ENCODE peak calls at places on chromosomes 7 and 10, in five cellular contexts. B, X, S, H and Z are unnamed samples.

GRCh38 chr10:36301539-36301938 is 659.4 kb upstream of the FZD8 start:
- DNase-seq in H (no peak), X (no peak), B (no peak), S (no peak), Z (no peak)

GRCh38 chr7:74294191-74294998 is 5.2 kb downstream of the CLIP2 start:
- DNase-seq in B (no peak), H (no peak), S (no peak), X (no peak), Z (peak; percentile 66)

GRCh38 chr7:103915958-103916357 is 73.5 kb downstream of the RELN start:
- DNase-seq in B (no peak), X (no peak), S (no peak), H (no peak), Z (no peak)

GRCh38 chr10:95789928-95790327 is 34.0 kb downstream of the ENTPD1 start:
- DNase-seq in H (no peak), S (no peak), B (no peak), X (no peak), Z (no peak)

GRCh38 chr10:72295330-72295910 is 21.7 kb downstream of the DDIT4 start:
- DNase-seq in B (no peak), H (no peak), X (no peak), S (no peak), Z (no peak)

GRCh38 chr10:86954681-86955500 is 2.5 kb downstream of the MMRN2 start:
- DNase-seq in S (no peak), H (no peak), B (no peak), X (no peak), Z (no peak)

GRCh38 chr7:22582860-22583640 is 83.1 kb upstream of the STEAP1B start:
- DNase-seq in X (no peak), S (no peak), B (no peak), H (no peak), Z (peak; percentile 86)

GRCh38 chr10:47317251-47317650 is 5.0 kb upstream of the GDF2 start:
- DNase-seq in H (no peak), B (no peak), X (no peak), S (no peak), Z (no peak)

GRCh38 chr7:111077001-111077400 is 13.9 kb upstream of the LRRN3 start:
- DNase-seq in S (no peak), B (no peak), X (no peak), H (no peak), Z (no peak)

GRCh38 chr7:26348987-26349809 is 57.5 kb downstream of the SNX10 start:
- DNase-seq in S (peak; percentile 51), B (no peak), X (no peak), H (no peak), Z (no peak)

GRCh38 chr10:131850490-131850880 is 50.3 kb upstream of the PPP2R2D start:
- DNase-seq in X (no peak), H (no peak), B (no peak), S (no peak), Z (no peak)

GRCh38 chr10:49663596-49663995 is 15.9 kb upstream of the C10orf53 start:
- DNase-seq in S (no peak), B (no peak), X (no peak), H (peak; percentile 9), Z (no peak)

GRCh38 chr10:47374611-47375536 is 9.2 kb downstream of the ZNF488 start:
- DNase-seq in H (peak; percentile 27), B (no peak), S (no peak), X (no peak), Z (peak; percentile 18)

GRCh38 chr10:122495406-122496340 is 34.3 kb downstream of the HTRA1 start:
- DNase-seq in H (no peak), X (peak; percentile 26), S (no peak), B (no peak), Z (no peak)

GRCh38 chr7:343227-343822 is 53.4 kb downstream of the FOXL3 start:
- DNase-seq in H (no peak), B (no peak), S (no peak), X (no peak), Z (no peak)

GRCh38 chr10:48450233-48450810 is 143.8 kb downstream of the MAPK8 start:
- DNase-seq in H (no peak), B (no peak), S (no peak), X (no peak), Z (no peak)

GRCh38 chr7:100472854-100473499 is 6.0 kb downstream of the TSC22D4 start:
- DNase-seq in X (no peak), H (no peak), S (no peak), B (no peak), Z (no peak)

GRCh38 chr10:38730076-38730475 is 635.9 kb downstream of the ZNF37A start:
- DNase-seq in X (no peak), S (no peak), B (no peak), H (no peak), Z (no peak)

GRCh38 chr10:122669842-122670241 is 29.8 kb downstream of the C10orf120 start:
- DNase-seq in B (no peak), H (no peak), X (no peak), S (no peak), Z (no peak)

GRCh38 chr10:12874501-12874900 is 127.0 kb downstream of the CCDC3 start:
- DNase-seq in X (no peak), H (no peak), S (no peak), B (no peak), Z (no peak)

GRCh38 chr7:32648408-32649156 is 153.3 kb downstream of the AVL9 start:
- DNase-seq in S (no peak), X (no peak), H (no peak), B (no peak), Z (no peak)

GRCh38 chr10:97683556-97684357 is 3.3 kb downstream of the AVPI1 start:
- DNase-seq in H (no peak), X (no peak), S (no peak), B (peak; percentile 68), Z (no peak)

GRCh38 chr10:62584216-62584615 is 210.0 kb downstream of the ZNF365 start:
- DNase-seq in S (no peak), B (no peak), H (no peak), X (no peak), Z (no peak)

GRCh38 chr10:22945934-22946673 is 18.3 kb downstream of the ARMC3 start:
- DNase-seq in S (no peak), H (no peak), B (no peak), X (no peak), Z (no peak)

GRCh38 chr7:18808026-18808425 is 309.4 kb downstream of the TWIST1 start:
- DNase-seq in H (no peak), X (no peak), B (no peak), S (no peak), Z (no peak)

GRCh38 chr10:25059990-25060389 is 43.6 kb downstream of the THNSL1 start:
- DNase-seq in S (no peak), X (no peak), B (peak; percentile 65), H (peak; percentile 43), Z (peak; percentile 77)

GRCh38 chr10:79079490-79080355 is 11.0 kb downstream of the ZMIZ1 start:
- DNase-seq in S (no peak), X (no peak), H (no peak), B (peak; percentile 50), Z (no peak)

GRCh38 chr7:77415474-77415821 is 701 bp downstream of the GSAP start:
- DNase-seq in X (no peak), S (no peak), H (no peak), B (peak; percentile 48), Z (no peak)

GRCh38 chr10:46090258-46090812 is 44.3 kb upstream of the MSMB start:
- DNase-seq in S (no peak), H (no peak), B (no peak), X (no peak), Z (no peak)

GRCh38 chr7:54817125-54817524 is 58.1 kb upstream of the SEC61G start:
- DNase-seq in B (no peak), S (no peak), X (no peak), H (no peak), Z (no peak)

GRCh38 chr10:18571780-18572179 is 79.6 kb downstream of the NSUN6 start:
- DNase-seq in B (no peak), H (no peak), S (no peak), X (no peak), Z (no peak)

GRCh38 chr7:36653011-36653670 is 71.2 kb downstream of the AOAH start:
- DNase-seq in B (no peak), X (no peak), H (no peak), S (no peak), Z (no peak)

GRCh38 chr7:34869016-34869415 is 168.3 kb downstream of the DPY19L1 start:
- DNase-seq in B (no peak), X (peak; percentile 94), H (no peak), S (no peak), Z (no peak)

GRCh38 chr10:114519306-114519669 is 115.0 kb upstream of the AFAP1L2 start:
- DNase-seq in H (no peak), S (no peak), X (no peak), B (peak; percentile 90), Z (peak; percentile 86)

GRCh38 chr10:74637685-74638084 is 188.7 kb upstream of the KAT6B start:
- DNase-seq in S (no peak), B (no peak), H (no peak), X (no peak), Z (no peak)

GRCh38 chr10:77332256-77332655 is 305.4 kb downstream of the KCNMA1 start:
- DNase-seq in X (no peak), S (no peak), B (no peak), H (no peak), Z (no peak)